ENCODE peak calls at places on chromosomes 6 and 20, in eight cellular contexts. R is GM13977, P is endothelial cell, A is neural crest cell, X is tibial artery, E is HFFc6, F is PC-3, B is fibroblast of the aortic adventitia. G is an unnamed sample.

GRCh38 chr6:16700202-16700997 is 60.9 kb downstream of the ATXN1 start:
- DNase-seq in R (no peak), P (peak; percentile 45), A (no peak), X (no peak), E (no peak), F (no peak), B (no peak), G (no peak)

GRCh38 chr6:157715766-157716171 is 107.3 kb upstream of the SNX9 start:
- DNase-seq in R (no peak), P (no peak), A (no peak), X (peak; percentile 90), E (peak; percentile 86), F (no peak), B (peak; percentile 99), G (peak; percentile 99)

GRCh38 chr6:103715269-103715668 is 1144.5 kb downstream of the HACE1 start:
- DNase-seq in R (no peak), P (no peak), A (no peak), X (no peak), E (no peak), F (no peak), B (no peak), G (no peak)

GRCh38 chr20:53664121-53664520 is 70.5 kb upstream of the ZNF217 start:
- DNase-seq in R (no peak), P (no peak), A (no peak), X (no peak), E (no peak), F (no peak), B (no peak), G (no peak)

GRCh38 chr6:80771941-80772340 is 665.5 kb downstream of the BCKDHB start:
- DNase-seq in R (no peak), P (peak; percentile 49), A (peak; percentile 14), X (no peak), E (peak; percentile 26), F (peak; percentile 30), B (peak; percentile 52), G (no peak)

GRCh38 chr6:144477396-144477795 is 192.3 kb downstream of the UTRN start:
- DNase-seq in R (no peak), P (no peak), A (no peak), X (no peak), E (peak; percentile 16), F (no peak), B (peak; percentile 38), G (no peak)

GRCh38 chr6:161091972-161092701 is 100.6 kb downstream of the MAP3K4 start:
- DNase-seq in R (no peak), P (no peak), A (no peak), X (no peak), E (peak; percentile 11), F (peak; percentile 36), B (peak; percentile 12), G (no peak)

GRCh38 chr6:117473401-117473800 is 9.1 kb upstream of the DCBLD1 start:
- DNase-seq in R (no peak), P (no peak), A (no peak), X (no peak), E (no peak), F (no peak), B (peak; percentile 55), G (no peak)

GRCh38 chr6:157063176-157063934 is 260.0 kb downstream of the TMEM242 start:
- DNase-seq in R (no peak), P (no peak), A (no peak), X (no peak), E (peak; percentile 26), F (peak; percentile 81), B (no peak), G (no peak)

GRCh38 chr20:12287575-12287974 is 369.9 kb downstream of the BTBD3 start:
- DNase-seq in R (no peak), P (no peak), A (no peak), X (no peak), E (no peak), F (peak; percentile 96), B (peak; percentile 1), G (no peak)

GRCh38 chr6:35973670-35974222 is 50.7 kb downstream of the SLC26A8 start:
- DNase-seq in R (peak; percentile 66), P (no peak), A (no peak), X (no peak), E (no peak), F (peak; percentile 80), B (no peak), G (no peak)

GRCh38 chr6:88636871-88637270 is 326.5 kb downstream of the RNGTT start:
- DNase-seq in R (no peak), P (no peak), A (no peak), X (no peak), E (no peak), F (no peak), B (no peak), G (no peak)

GRCh38 chr20:35166242-35166830 is 5.5 kb upstream of the PROCR start:
- DNase-seq in R (no peak), P (peak; percentile 77), A (no peak), X (peak; percentile 73), E (no peak), F (no peak), B (no peak), G (no peak)

GRCh38 chr20:20364747-20365558 is 3.0 kb upstream of the INSM1 start:
- DNase-seq in R (no peak), P (no peak), A (no peak), X (no peak), E (no peak), F (no peak), B (no peak), G (no peak)

GRCh38 chr6:83815631-83816030 is 37.5 kb upstream of the RIPPLY2 start:
- DNase-seq in R (no peak), P (no peak), A (no peak), X (no peak), E (peak; percentile 7), F (peak; percentile 56), B (no peak), G (no peak)

GRCh38 chr6:45049188-45049843 is 278.8 kb upstream of the RUNX2 start:
- DNase-seq in R (no peak), P (no peak), A (no peak), X (no peak), E (no peak), F (peak; percentile 51), B (no peak), G (no peak)

GRCh38 chr6:55886185-55886836 is 10.9 kb upstream of the BMP5 start:
- DNase-seq in R (no peak), P (no peak), A (no peak), X (no peak), E (peak; percentile 13), F (peak; percentile 69), B (peak; percentile 47), G (no peak)

GRCh38 chr6:57158658-57159057 is 13.5 kb upstream of the BAG2 start:
- DNase-seq in R (no peak), P (no peak), A (no peak), X (no peak), E (peak; percentile 59), F (peak; percentile 50), B (no peak), G (no peak)

GRCh38 chr6:168165373-168165772 is 86.4 kb upstream of the FRMD1 start:
- DNase-seq in R (no peak), P (no peak), A (no peak), X (no peak), E (no peak), F (no peak), B (no peak), G (no peak)

GRCh38 chr6:85756982-85757381 is 114.3 kb upstream of the SYNCRIP start:
- DNase-seq in R (no peak), P (no peak), A (no peak), X (no peak), E (peak; percentile 12), F (peak; percentile 59), B (peak; percentile 72), G (no peak)
- TF ChIP-seq CTCF in R (peak; percentile 38), P (peak; percentile 45), A (peak; percentile 68), X (peak; percentile 15), E (peak; percentile 75), F (peak; percentile 60), B (peak; percentile 58), G (peak; percentile 39)

GRCh38 chr20:15240801-15241200 is 903.4 kb upstream of the FLRT3 start:
- DNase-seq in R (no peak), P (no peak), A (no peak), X (no peak), E (no peak), F (no peak), B (no peak), G (no peak)

GRCh38 chr20:15232243-15232642 is 894.8 kb upstream of the FLRT3 start:
- DNase-seq in R (no peak), P (no peak), A (no peak), X (no peak), E (no peak), F (no peak), B (no peak), G (no peak)

GRCh38 chr20:15239542-15240206 is 902.3 kb upstream of the FLRT3 start:
- DNase-seq in R (no peak), P (no peak), A (no peak), X (no peak), E (no peak), F (peak; percentile 53), B (no peak), G (no peak)

GRCh38 chr20:15235799-15236198 is 898.4 kb upstream of the FLRT3 start:
- DNase-seq in R (no peak), P (no peak), A (no peak), X (no peak), E (no peak), F (no peak), B (no peak), G (no peak)

GRCh38 chr20:15236812-15237211 is 899.4 kb upstream of the FLRT3 start:
- DNase-seq in R (peak; percentile 22), P (peak; percentile 50), A (peak; percentile 19), X (no peak), E (no peak), F (peak; percentile 87), B (peak; percentile 23), G (peak; percentile 11)
- TF ChIP-seq CTCF in R (peak; percentile 73), P (peak; percentile 60), A (peak; percentile 63), X (no peak), E (peak; percentile 20), F (peak; percentile 90), B (peak; percentile 50), G (peak; percentile 55)

DNA sequence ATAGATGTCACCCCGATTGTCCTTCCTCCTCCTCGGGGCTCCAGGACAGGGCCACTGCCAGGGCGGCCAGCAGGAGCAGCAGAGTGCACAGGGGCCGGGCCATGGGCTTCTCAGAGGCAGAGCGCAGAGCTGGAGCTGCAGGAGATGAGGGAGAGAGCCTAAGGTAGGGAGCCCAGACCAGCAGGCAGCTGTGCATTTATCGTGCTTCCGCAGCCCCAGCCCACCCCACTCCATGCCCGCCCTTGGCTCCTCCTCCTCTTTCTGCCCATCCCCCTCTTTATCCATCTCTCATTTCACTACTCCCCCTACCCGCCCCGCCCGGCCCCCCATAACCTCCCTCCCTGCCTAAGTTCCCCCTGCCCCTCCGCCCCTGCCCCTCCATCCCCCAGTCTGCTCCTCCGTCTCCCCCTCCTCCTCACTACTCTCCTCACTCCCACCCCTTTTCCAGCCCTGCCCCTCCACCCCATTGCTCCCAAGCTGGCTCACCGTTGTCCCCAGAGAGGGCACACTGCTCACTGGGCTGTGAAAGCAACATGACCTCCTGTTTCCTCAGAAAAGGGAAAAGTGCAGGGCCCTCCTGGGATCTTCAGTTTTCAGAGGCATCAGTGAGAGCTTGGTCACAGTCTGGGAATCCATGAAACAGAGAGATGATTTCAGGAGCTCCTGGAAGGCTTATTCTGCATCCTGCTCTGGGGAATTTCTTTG is 25.5 kb upstream of the CST1 start:
- DNase-seq in R (no peak), P (no peak), A (no peak), X (no peak), E (no peak), F (no peak), B (no peak), G (no peak)
- TF ChIP-seq CTCF in R (no peak), P (no peak), A (no peak), X (no peak), E (no peak), F (no peak), B (no peak), G (no peak)

GRCh38 chr6:137799950-137800568 is 67.0 kb upstream of the TNFAIP3 start:
- DNase-seq in R (peak; percentile 47), P (no peak), A (no peak), X (no peak), E (peak; percentile 47), F (peak; percentile 63), B (peak; percentile 56), G (no peak)
- TF ChIP-seq CTCF in R (peak; percentile 71), P (no peak), A (peak; percentile 58), X (peak; percentile 45), E (peak; percentile 77), F (peak; percentile 67), B (peak; percentile 47), G (peak; percentile 48)

G was measured in AG09319.